ENCODE peak calls at places on chromosomes 6 and 20, in five cellular contexts. Z is endothelial cell of umbilical vein, T is H1, J is A549, X is HCT116. A is an unnamed sample.

GRCh38 chr6:13120483-13121482 is 207.6 kb downstream of the TBC1D7 start:
- DNase-seq in Z (no peak), T (no peak), J (no peak), X (no peak), A (peak; percentile 32)

GRCh38 chr6:23642849-23643248 is 483.2 kb upstream of the NRSN1 start:
- DNase-seq in Z (no peak), T (no peak), J (no peak), X (no peak), A (no peak)

GRCh38 chr6:26115226-26115625 is 28.0 kb downstream of the HFE start:
- DNase-seq in Z (no peak), T (no peak), J (no peak), X (no peak), A (no peak)

GRCh38 chr6:17869010-17869752 is 118.3 kb downstream of the KIF13A start:
- DNase-seq in Z (peak; percentile 77), T (no peak), J (no peak), X (no peak), A (no peak)

GRCh38 chr20:1434571-1435336 is 31.9 kb downstream of the NSFL1C start:
- DNase-seq in Z (peak; percentile 92), T (no peak), J (no peak), X (no peak), A (peak; percentile 93)

GRCh38 chr6:71510057-71510713 is 221.6 kb downstream of the OGFRL1 start:
- DNase-seq in Z (peak; percentile 79), T (peak; percentile 19), J (peak; percentile 25), X (peak; percentile 27), A (peak; percentile 14)

GRCh38 chr20:25033250-25033940 is 24.5 kb downstream of the ACSS1 start:
- DNase-seq in Z (peak; percentile 21), T (no peak), J (no peak), X (no peak), A (no peak)

GRCh38 chr6:54629132-54629531 is 217.4 kb upstream of the FAM83B start:
- DNase-seq in Z (no peak), T (no peak), J (no peak), X (no peak), A (no peak)

GRCh38 chr6:16105874-16106273 is 23.0 kb upstream of the MYLIP start:
- DNase-seq in Z (no peak), T (no peak), J (no peak), X (no peak), A (peak; percentile 86)

GRCh38 chr20:10565922-10566897 is 107.6 kb downstream of the JAG1 start:
- DNase-seq in Z (peak; percentile 19), T (no peak), J (no peak), X (no peak), A (no peak)

GRCh38 chr6:152948150-152948768 is 34.6 kb downstream of the FBXO5 start:
- DNase-seq in Z (peak; percentile 64), T (no peak), J (peak; percentile 7), X (peak; percentile 49), A (peak; percentile 57)

GRCh38 chr6:166351715-166352285 is 9.5 kb upstream of the SFT2D1 start:
- DNase-seq in Z (no peak), T (no peak), J (no peak), X (no peak), A (peak; percentile 85)

GRCh38 chr20:53171065-53171464 is 198.9 kb downstream of the TSHZ2 start:
- DNase-seq in Z (no peak), T (no peak), J (no peak), X (no peak), A (no peak)

GRCh38 chr6:43009124-43009523 is 4.6 kb downstream of the MEA1 start:
- DNase-seq in Z (peak; percentile 49), T (no peak), J (no peak), X (no peak), A (peak; percentile 62)

GRCh38 chr6:49527315-49527714 is 23.2 kb upstream of the C6orf141 start:
- DNase-seq in Z (no peak), T (no peak), J (no peak), X (no peak), A (no peak)

GRCh38 chr20:35807877-35808276 is 36.1 kb downstream of the PHF20 start:
- DNase-seq in Z (no peak), T (no peak), J (no peak), X (no peak), A (no peak)

GRCh38 chr6:153092082-153093013 is 38.7 kb downstream of the RGS17 start:
- DNase-seq in Z (peak; percentile 81), T (no peak), J (no peak), X (peak; percentile 48), A (peak; percentile 43)

GRCh38 chr20:15236812-15237211 is 899.4 kb upstream of the FLRT3 start:
- DNase-seq in Z (peak; percentile 69), T (peak; percentile 33), J (peak; percentile 8), X (peak; percentile 45), A (peak; percentile 79)

GRCh38 chr20:60586417-60587105 is 628.3 kb downstream of the CDH26 start:
- DNase-seq in Z (no peak), T (no peak), J (no peak), X (no peak), A (no peak)

GRCh38 chr6:6747371-6747770 is 158.9 kb downstream of the LY86 start:
- DNase-seq in Z (no peak), T (no peak), J (no peak), X (no peak), A (no peak)

GRCh38 chr6:133551847-133552331 is 310.7 kb downstream of the EYA4 start:
- DNase-seq in Z (no peak), T (no peak), J (peak; percentile 16), X (no peak), A (no peak)

GRCh38 chr20:709421-709820 is 33.8 kb upstream of the SCRT2 start:
- DNase-seq in Z (no peak), T (no peak), J (no peak), X (no peak), A (no peak)

GRCh38 chr6:144854654-144855053 is 569.5 kb downstream of the UTRN start:
- DNase-seq in Z (no peak), T (no peak), J (no peak), X (no peak), A (no peak)

GRCh38 chr6:78999737-79000136 is 78.3 kb downstream of the PHIP start:
- DNase-seq in Z (no peak), T (no peak), J (no peak), X (no peak), A (no peak)

GRCh38 chr6:152846825-152847224 is 96.2 kb downstream of the VIP start:
- DNase-seq in Z (peak; percentile 8), T (no peak), J (no peak), X (no peak), A (peak; percentile 27)

GRCh38 chr20:62941792-62942191 is 3.8 kb downstream of the GID8 start:
- DNase-seq in Z (no peak), T (no peak), J (no peak), X (no peak), A (no peak)

GRCh38 chr6:11552390-11552789 is 14.8 kb downstream of the TMEM170B start:
- DNase-seq in Z (no peak), T (no peak), J (no peak), X (no peak), A (peak; percentile 93)

GRCh38 chr20:58981564-58982364 is 708 bp downstream of the NELFCD start:
- DNase-seq in Z (peak; percentile 31), T (no peak), J (peak; percentile 67), X (no peak), A (peak; percentile 50)

GRCh38 chr6:168333039-168333438 is 13.5 kb upstream of the DACT2 start:
- DNase-seq in Z (no peak), T (no peak), J (peak; percentile 42), X (peak; percentile 29), A (peak; percentile 20)

GRCh38 chr20:62274332-62275262 is 28.2 kb upstream of the ADRM1 start:
- DNase-seq in Z (no peak), T (no peak), J (no peak), X (no peak), A (no peak)

GRCh38 chr6:36418558-36418957 is 24.1 kb downstream of the PXT1 start:
- DNase-seq in Z (no peak), T (no peak), J (no peak), X (no peak), A (peak; percentile 50)

GRCh38 chr6:13437597-13437996 is 49.8 kb downstream of the GFOD1 start:
- DNase-seq in Z (no peak), T (no peak), J (no peak), X (no peak), A (no peak)

DNA sequence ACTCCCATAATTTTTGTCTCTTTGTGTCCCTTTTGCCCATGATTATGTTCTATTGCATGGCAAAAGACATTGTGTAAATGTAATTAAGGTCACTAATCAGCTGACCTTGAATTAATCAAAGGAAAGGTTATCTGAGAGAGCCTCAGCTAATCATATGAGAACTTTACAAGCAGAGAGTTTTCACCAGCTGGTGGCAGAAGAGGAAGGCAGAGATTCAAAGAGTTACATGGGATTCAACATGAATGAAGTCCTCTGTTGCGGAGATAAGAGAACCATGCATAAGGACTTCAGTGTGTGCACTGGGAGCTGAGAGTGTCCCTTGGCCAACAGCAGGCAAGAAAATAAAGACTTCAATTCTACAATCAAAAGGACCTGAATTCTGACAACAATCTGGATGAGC is 494.1 kb upstream of the ARID1B start:
- DNase-seq in Z (no peak), T (no peak), J (no peak), X (no peak), A (no peak)
- TF ChIP-seq CTCF in Z (no peak), T (no peak), J (no peak), X (no peak), A (no peak)

DNA sequence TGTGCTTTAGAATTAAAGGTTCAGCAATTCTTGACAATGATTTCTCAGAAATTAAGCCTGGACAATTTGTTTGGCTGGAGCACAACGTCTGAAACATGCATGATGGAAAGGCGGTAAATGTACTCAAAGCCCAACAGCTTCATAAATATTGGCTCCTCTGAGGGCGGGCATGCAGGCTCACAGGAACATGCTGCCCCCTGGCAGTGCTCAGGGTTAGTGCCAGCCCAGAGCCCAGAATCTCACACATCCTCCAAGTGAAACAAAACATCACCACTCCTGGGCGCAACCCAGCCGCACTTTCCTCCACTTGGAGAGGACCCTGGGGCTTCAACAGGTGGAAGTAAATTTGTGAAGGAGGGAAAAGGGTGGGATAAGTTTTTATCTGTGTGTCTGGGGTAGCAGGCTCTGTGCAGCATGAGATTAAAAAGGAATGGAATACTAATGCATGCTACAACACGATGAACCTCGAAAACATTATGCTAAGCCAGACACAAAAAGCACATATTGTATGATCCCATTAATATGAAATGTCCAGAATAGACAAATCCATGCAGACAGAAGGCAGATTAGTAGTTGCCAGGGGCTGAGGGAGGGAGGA is 54.1 kb upstream of the PTPRT start:
- DNase-seq in Z (no peak), T (no peak), J (peak; percentile 26), X (no peak), A (peak; percentile 17)
- TF ChIP-seq MAX in Z (no peak), T (no peak), J (no peak), X (no peak), A (no peak)

GRCh38 chr6:158799051-158799792 is 19.9 kb downstream of the EZR start:
- DNase-seq in Z (peak; percentile 85), T (no peak), J (no peak), X (no peak), A (no peak)
- TF ChIP-seq POLR2A in Z (no peak), T (no peak), J (no peak), X (no peak), A (no peak)

GRCh38 chr6:38912378-38912777 is 136.2 kb upstream of the GLP1R start:
- DNase-seq in Z (no peak), T (no peak), J (no peak), X (no peak), A (no peak)
- TF ChIP-seq CTCF in Z (no peak), T (no peak), J (no peak), X (no peak), A (no peak)

A was measured in NB4.